ENCODE peak calls at places on chromosomes 1 and 21, in five cellular contexts. V is epithelial cell of esophagus, J is mucosa of descending colon, A is IMR-90, I is colonic mucosa. D is an unnamed sample.

GRCh38 chr1:47934243-47934805 is 62.9 kb downstream of the TRABD2B start:
- DNase-seq in A (no peak), J (peak), I (peak), V (no peak), D (no peak)

GRCh38 chr1:213266983-213267772 is 216.1 kb downstream of the RPS6KC1 start:
- DNase-seq in J (no peak), I (no peak), V (no peak), A (peak), D (no peak)

GRCh38 chr1:1122981-1123480 is 7.1 kb upstream of the C1orf159 start:
- DNase-seq in J (peak), I (peak), A (no peak), V (no peak), D (no peak)

GRCh38 chr1:152622803-152623202 is at the start of gene LCE3A:
- DNase-seq in J (peak), V (no peak), A (peak), I (no peak), D (no peak)

GRCh38 chr1:219298581-219299148 is 125.0 kb downstream of the LYPLAL1 start:
- DNase-seq in J (no peak), A (peak), V (no peak), I (no peak), D (no peak)

GRCh38 chr1:168507271-168507670 is 36.5 kb downstream of the XCL2 start:
- DNase-seq in A (no peak), V (peak), I (no peak), J (no peak), D (no peak)

GRCh38 chr1:77954521-77954920 is 24.4 kb downstream of the FUBP1 start:
- DNase-seq in A (peak), I (no peak), J (no peak), V (no peak), D (no peak)

GRCh38 chr21:24217141-24217540 is 1390.1 kb downstream of the MRPL39 start:
- DNase-seq in J (no peak), I (no peak), A (peak), V (no peak), D (no peak)

GRCh38 chr1:235601087-235601486 is 48.5 kb downstream of the GNG4 start:
- DNase-seq in A (no peak), V (peak), J (peak), I (peak), D (no peak)

GRCh38 chr1:185318431-185319151 is 1.5 kb upstream of the IVNS1ABP start:
- DNase-seq in I (no peak), A (no peak), J (no peak), V (no peak), D (no peak)

GRCh38 chr1:114235956-114236355 is 82.3 kb upstream of the SYT6 start:
- DNase-seq in V (no peak), A (no peak), J (peak), I (peak), D (no peak)

GRCh38 chr21:27390384-27390783 is 423.5 kb upstream of the ADAMTS5 start:
- DNase-seq in I (no peak), A (no peak), J (no peak), V (no peak), D (no peak)

GRCh38 chr1:203300441-203301330 is 4.6 kb upstream of the BTG2 start:
- DNase-seq in I (no peak), V (peak), J (no peak), A (no peak), D (no peak)
- H3K4me3 ChIP-seq in I (no peak), V (no peak), J (no peak), A (no peak), D (no peak)

DNA sequence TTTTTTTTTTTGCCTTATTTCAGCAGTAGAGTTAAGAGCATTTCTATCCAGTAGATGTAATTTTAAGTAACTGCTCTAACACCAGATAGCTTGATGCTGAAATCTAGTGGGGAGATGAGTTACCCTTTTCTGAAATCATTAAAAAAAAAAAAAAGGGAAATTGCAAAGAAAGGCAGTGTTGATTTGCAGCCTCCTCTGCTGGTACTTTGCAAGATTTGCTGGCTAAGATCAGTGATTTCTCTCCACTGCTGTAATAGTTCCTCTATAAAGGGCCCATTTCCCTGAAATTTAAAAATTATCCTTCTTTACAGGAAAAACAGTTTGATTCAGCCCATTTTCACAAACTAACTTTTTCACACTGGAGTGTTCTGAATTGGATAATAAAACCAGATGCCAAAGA is 120.6 kb downstream of the PTBP2 start:
- DNase-seq in J (no peak), A (peak), I (no peak), V (no peak), D (no peak)
- TF ChIP-seq CTCF in J (no peak), A (peak), I (no peak), V (peak), D (peak)

DNA sequence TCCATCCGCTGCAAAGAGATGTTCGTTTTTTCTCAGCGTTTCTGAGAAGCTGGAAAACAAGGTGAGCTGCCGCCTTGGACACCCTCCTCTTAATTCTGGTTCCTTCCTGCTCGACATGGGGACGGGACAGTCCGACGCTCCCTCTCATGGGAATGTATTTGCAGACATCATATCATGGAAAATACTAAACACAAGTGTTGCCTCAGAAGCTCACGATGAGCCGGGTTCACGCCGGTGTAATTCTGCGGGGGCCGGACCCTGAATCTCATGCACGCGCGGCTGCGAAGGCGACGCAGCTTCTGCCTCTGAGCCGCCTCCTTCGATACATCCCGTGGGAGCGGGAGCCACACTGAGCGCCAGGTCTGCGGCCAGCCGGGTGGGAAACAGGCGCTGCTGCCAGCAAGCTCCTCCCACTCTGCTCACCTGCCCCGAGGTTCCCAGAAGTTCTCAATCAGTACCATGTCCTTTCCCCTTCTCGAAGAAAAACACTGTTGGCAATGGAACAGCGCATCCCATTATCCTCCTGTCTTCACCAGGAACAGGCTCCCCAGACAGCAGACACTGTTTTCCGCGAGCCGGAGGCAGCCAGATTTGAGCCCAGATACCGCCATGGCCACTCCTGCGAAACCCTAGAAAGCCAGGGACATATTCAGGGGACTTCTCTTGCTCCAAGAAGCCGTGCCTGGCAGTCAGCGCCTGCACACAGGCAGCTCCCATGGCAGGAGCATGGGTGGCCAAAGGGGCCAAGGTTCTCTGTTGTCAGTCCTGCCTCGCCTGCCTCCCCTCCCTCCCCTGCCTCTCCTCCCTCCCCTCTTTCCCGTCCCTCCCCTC is 98.0 kb downstream of the WDR4 start:
- DNase-seq in A (no peak), I (peak), V (peak), J (peak), D (no peak)
- H3K4me3 ChIP-seq in A (no peak), I (peak), V (peak), J (no peak), D (no peak)

GRCh38 chr1:12405325-12406217 is 175.7 kb downstream of the VPS13D start:
- DNase-seq in I (peak), J (peak), A (peak), V (no peak), D (no peak)

GRCh38 chr1:12406218-12407021 is 176.6 kb downstream of the VPS13D start:
- DNase-seq in J (no peak), A (peak), I (no peak), V (no peak), D (no peak)

GRCh38 chr1:12408662-12409061 is 178.8 kb downstream of the VPS13D start:
- DNase-seq in I (no peak), J (no peak), A (no peak), V (no peak), D (no peak)

GRCh38 chr1:12407962-12408288 is 178.1 kb downstream of the VPS13D start:
- DNase-seq in J (no peak), V (no peak), A (no peak), I (no peak), D (no peak)

DNA sequence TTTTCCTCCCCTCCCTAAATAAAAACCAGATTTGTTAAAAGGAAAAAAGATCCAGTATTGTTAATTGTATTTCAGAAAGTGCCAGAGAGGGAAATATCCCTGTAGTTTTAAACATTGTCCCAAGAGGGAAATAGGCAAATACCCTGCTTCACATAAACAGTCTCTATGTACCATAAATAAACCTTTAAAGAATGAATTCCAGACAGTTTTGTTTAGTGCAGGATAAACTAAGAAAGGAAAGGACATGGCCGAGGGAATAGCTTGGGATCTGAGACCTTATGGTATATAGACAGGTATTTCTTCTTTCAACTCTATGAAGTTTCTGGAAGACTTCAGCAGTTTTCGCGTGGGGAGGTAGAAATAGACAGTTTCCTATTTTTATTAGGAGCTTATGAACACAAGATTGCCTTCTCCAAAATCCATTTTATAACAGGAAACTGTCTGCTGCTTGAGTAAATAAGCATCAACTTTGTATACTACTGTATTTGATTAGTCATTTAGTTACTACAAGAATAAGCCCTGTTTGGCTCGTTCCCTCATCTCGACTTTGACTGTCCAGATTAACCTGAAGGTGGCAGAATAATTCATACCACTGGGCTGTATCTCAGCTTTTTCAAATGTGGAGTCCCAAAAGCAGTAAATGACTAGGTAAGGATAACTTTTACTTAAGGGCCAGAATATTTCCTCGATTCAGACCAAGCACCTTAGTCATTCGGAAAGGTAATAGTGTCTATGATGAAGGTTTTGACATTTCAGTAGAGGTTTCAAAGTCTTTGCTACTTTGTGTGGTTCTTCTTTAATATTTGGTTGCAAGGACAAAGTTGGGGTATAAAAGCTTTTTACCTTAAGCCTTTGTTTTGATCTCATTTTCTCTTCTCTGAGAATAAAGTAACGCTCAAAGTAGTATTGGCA is 177.5 kb downstream of the VPS13D start:
- DNase-seq in I (peak), J (peak), V (peak), A (peak), D (peak)
- TF ChIP-seq CTCF in I (no peak), J (no peak), V (peak), A (peak), D (peak)

GRCh38 chr1:32350785-32351076 is 11.6 kb downstream of the FAM229A start:
- DNase-seq in J (no peak), A (no peak), V (no peak), I (no peak), D (no peak)
- H3K4me3 ChIP-seq in J (no peak), A (no peak), V (peak), I (peak), D (no peak)

GRCh38 chr1:154405762-154406571 is 824 bp downstream of the IL6R start:
- DNase-seq in A (peak), I (peak), V (peak), J (peak), D (no peak)
- TF ChIP-seq CTCF in A (peak), I (no peak), V (peak), J (no peak), D (peak)

DNA sequence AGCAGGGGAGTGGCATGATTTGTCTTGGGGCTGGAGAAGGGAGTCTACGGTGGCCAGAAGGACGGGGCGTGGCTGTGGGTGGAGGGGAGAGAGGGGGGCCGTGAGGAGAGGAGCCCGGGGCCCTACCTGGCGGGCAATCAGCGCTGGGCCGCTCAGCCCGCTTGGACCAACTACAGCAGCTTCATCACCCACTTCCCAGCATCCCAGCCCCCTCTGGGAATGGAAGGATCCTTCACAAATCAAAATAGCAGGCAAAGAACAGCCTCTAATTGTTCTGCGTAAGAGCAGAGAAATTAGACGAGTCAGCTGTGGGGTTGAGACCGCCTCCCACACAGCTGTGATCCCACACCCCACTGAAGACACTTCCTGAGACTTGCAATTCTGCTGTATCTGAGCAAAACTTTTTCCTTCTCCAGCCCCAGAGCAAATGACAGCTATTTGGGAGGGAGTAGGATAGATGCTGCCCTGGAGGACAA is 43.5 kb downstream of the OPRD1 start:
- DNase-seq in A (no peak), J (no peak), V (peak), I (no peak), D (no peak)
- H3K4me3 ChIP-seq in A (no peak), J (no peak), V (no peak), I (no peak), D (no peak)

GRCh38 chr1:232211149-232211548 is 418.8 kb downstream of the SIPA1L2 start:
- DNase-seq in I (no peak), J (no peak), A (no peak), V (no peak), D (no peak)
- TF ChIP-seq CTCF in I (peak), J (no peak), A (no peak), V (peak), D (peak)

GRCh38 chr1:245156736-245157505 is 2.1 kb downstream of the KIF26B start:
- DNase-seq in J (peak), V (peak), A (peak), I (peak), D (no peak)

GRCh38 chr1:245154429-245155185 is at the start of gene KIF26B:
- DNase-seq in I (peak), A (peak), V (peak), J (peak), D (no peak)

GRCh38 chr1:245153645-245154428 is 948 bp upstream of the KIF26B start:
- DNase-seq in V (peak), A (no peak), I (peak), J (no peak), D (no peak)

GRCh38 chr1:245156041-245156735 is 1.4 kb downstream of the KIF26B start:
- DNase-seq in J (peak), I (peak), A (peak), V (peak), D (no peak)

GRCh38 chr1:245155186-245156040 is 628 bp downstream of the KIF26B start:
- DNase-seq in I (no peak), V (peak), J (peak), A (peak), D (no peak)
- H3K4me3 ChIP-seq in I (peak), V (peak), J (no peak), A (peak), D (peak)

GRCh38 chr1:99685516-99686180 is 39.7 kb downstream of the PALMD start:
- DNase-seq in J (peak), V (peak), A (peak), I (peak), D (peak)
- TF ChIP-seq CTCF in J (no peak), V (peak), A (peak), I (peak), D (peak)